ENCODE peak calls at places on chromosome 1, in five cellular contexts. C, T, X, G and K are unnamed samples.

GRCh38 chr1:209021622-209022021 is 561.9 kb upstream of the CAMK1G start:
- DNase-seq in C (no peak), T (no peak), X (no peak), G (no peak), K (no peak)

GRCh38 chr1:17335821-17336718 is 28.1 kb downstream of the PADI4 start:
- DNase-seq in C (peak; percentile 46), T (peak; percentile 38), X (peak; percentile 47), G (peak; percentile 7), K (peak; percentile 69)

GRCh38 chr1:67534627-67535065 is 104.4 kb upstream of the SERBP1 start:
- DNase-seq in C (no peak), T (no peak), X (no peak), G (no peak), K (no peak)

GRCh38 chr1:27789511-27790154 is 16.6 kb downstream of the STX12 start:
- DNase-seq in C (no peak), T (no peak), X (no peak), G (no peak), K (no peak)

GRCh38 chr1:2606806-2607680 is 20.5 kb downstream of the PRXL2B start:
- DNase-seq in C (no peak), T (no peak), X (no peak), G (no peak), K (no peak)

GRCh38 chr1:19770436-19771190 is 29.1 kb downstream of the TMCO4 start:
- DNase-seq in C (no peak), T (no peak), X (no peak), G (no peak), K (no peak)

GRCh38 chr1:119988316-119989067 is 81.0 kb downstream of the NOTCH2 start:
- DNase-seq in C (no peak), T (no peak), X (no peak), G (no peak), K (no peak)

GRCh38 chr1:207815913-207816312 is 64.1 kb downstream of the CD46 start:
- DNase-seq in C (no peak), T (no peak), X (no peak), G (no peak), K (no peak)

GRCh38 chr1:87046951-87047350 is 132.5 kb downstream of the HS2ST1 start:
- DNase-seq in C (no peak), T (no peak), X (no peak), G (no peak), K (no peak)

GRCh38 chr1:206470692-206471414 is 577 bp downstream of the IKBKE start:
- DNase-seq in C (no peak), T (peak; percentile 49), X (peak; percentile 48), G (peak; percentile 18), K (peak; percentile 70)

GRCh38 chr1:210727709-210728108 is 399.0 kb downstream of the HHAT start:
- DNase-seq in C (no peak), T (no peak), X (no peak), G (no peak), K (no peak)

GRCh38 chr1:235127774-235128452 is 724 bp downstream of the TOMM20 start:
- DNase-seq in C (no peak), T (no peak), X (peak; percentile 21), G (no peak), K (no peak)

GRCh38 chr1:201551877-201552731 is 13.2 kb downstream of the NAV1 start:
- DNase-seq in C (no peak), T (no peak), X (no peak), G (no peak), K (no peak)

GRCh38 chr1:212186427-212187207 is 98.6 kb upstream of the PPP2R5A start:
- DNase-seq in C (no peak), T (no peak), X (no peak), G (no peak), K (peak; percentile 76)

GRCh38 chr1:221620437-221621384 is 121.2 kb downstream of the DUSP10 start:
- DNase-seq in C (no peak), T (no peak), X (no peak), G (no peak), K (no peak)

GRCh38 chr1:235566092-235566491 is 61.8 kb upstream of the B3GALNT2 start:
- DNase-seq in C (no peak), T (no peak), X (no peak), G (no peak), K (no peak)

GRCh38 chr1:14095001-14095400 is 395.0 kb downstream of the PRDM2 start:
- DNase-seq in C (no peak), T (no peak), X (no peak), G (no peak), K (no peak)